ENCODE peak calls at places on chromosomes 13 and 19, in six cellular contexts. One of them, this sample, is unnamed.

GRCh38 chr13:58573742-58574141 is 942.2 kb downstream of the PCDH17 start:
- DNase-seq in RWPE1: no peak
- DNase-seq in anterior cingulate cortex: no peak
- DNase-seq in T-helper 2 cell treated with Interferon-gamma antibody and Interleukin-4, amounts not matched to agents 5 μg/mL and 100 μg/mL, for 36 hours: no peak
- DNase-seq in amygdala: no peak
- DNase-seq in nephron progenitor cell: no peak
- DNase-seq in this sample: no peak

GRCh38 chr19:32406161-32407003 is 812 bp downstream of the DPY19L3 start:
- DNase-seq in RWPE1: no peak
- DNase-seq in anterior cingulate cortex: no peak
- DNase-seq in T-helper 2 cell treated with Interferon-gamma antibody and Interleukin-4, amounts not matched to agents 5 μg/mL and 100 μg/mL, for 36 hours: no peak
- DNase-seq in amygdala: no peak
- DNase-seq in nephron progenitor cell: no peak
- DNase-seq in this sample: peak; percentile 42

GRCh38 chr13:30256713-30257432 is 50.5 kb downstream of the KATNAL1 start:
- DNase-seq in RWPE1: no peak
- DNase-seq in anterior cingulate cortex: no peak
- DNase-seq in T-helper 2 cell treated with Interferon-gamma antibody and Interleukin-4, amounts not matched to agents 5 μg/mL and 100 μg/mL, for 36 hours: no peak
- DNase-seq in amygdala: no peak
- DNase-seq in nephron progenitor cell: no peak
- DNase-seq in this sample: no peak

GRCh38 chr13:28402057-28402381 is 92.9 kb downstream of the FLT1 start:
- DNase-seq in RWPE1: no peak
- DNase-seq in anterior cingulate cortex: no peak
- DNase-seq in T-helper 2 cell treated with Interferon-gamma antibody and Interleukin-4, amounts not matched to agents 5 μg/mL and 100 μg/mL, for 36 hours: no peak
- DNase-seq in amygdala: no peak
- DNase-seq in nephron progenitor cell: no peak
- DNase-seq in this sample: no peak

GRCh38 chr19:53195265-53195879 is 2.2 kb upstream of the ZNF665 start:
- DNase-seq in RWPE1: peak; percentile 56
- DNase-seq in anterior cingulate cortex: peak; percentile 10
- DNase-seq in T-helper 2 cell treated with Interferon-gamma antibody and Interleukin-4, amounts not matched to agents 5 μg/mL and 100 μg/mL, for 36 hours: peak; percentile 59
- DNase-seq in amygdala: peak; percentile 61
- DNase-seq in nephron progenitor cell: peak; percentile 72
- DNase-seq in this sample: peak; percentile 1

GRCh38 chr19:1214862-1215731 is 9.5 kb downstream of the STK11 start:
- DNase-seq in RWPE1: no peak
- DNase-seq in anterior cingulate cortex: peak; percentile 65
- DNase-seq in T-helper 2 cell treated with Interferon-gamma antibody and Interleukin-4, amounts not matched to agents 5 μg/mL and 100 μg/mL, for 36 hours: no peak
- DNase-seq in amygdala: peak; percentile 72
- DNase-seq in nephron progenitor cell: no peak
- DNase-seq in this sample: no peak

GRCh38 chr19:43594710-43595604 is 977 bp downstream of the IRGQ start:
- DNase-seq in RWPE1: peak; percentile 36
- DNase-seq in anterior cingulate cortex: no peak
- DNase-seq in T-helper 2 cell treated with Interferon-gamma antibody and Interleukin-4, amounts not matched to agents 5 μg/mL and 100 μg/mL, for 36 hours: peak; percentile 71
- DNase-seq in amygdala: no peak
- DNase-seq in nephron progenitor cell: peak; percentile 66
- DNase-seq in this sample: peak; percentile 19

GRCh38 chr19:41746593-41747227 is 8.6 kb upstream of the CEACAM6 start:
- DNase-seq in RWPE1: peak; percentile 57
- DNase-seq in anterior cingulate cortex: no peak
- DNase-seq in T-helper 2 cell treated with Interferon-gamma antibody and Interleukin-4, amounts not matched to agents 5 μg/mL and 100 μg/mL, for 36 hours: peak; percentile 31
- DNase-seq in amygdala: no peak
- DNase-seq in nephron progenitor cell: no peak
- DNase-seq in this sample: peak; percentile 4